ENCODE peak calls at places on chromosomes 13 and 19, in nine cellular contexts. E, L, V, G, S, R, J, B and H are unnamed samples. For H3K27me3, the result is how much of the 10 kb centered on the place peaks cover.

GRCh38 chr19:8126511-8126910 is 22.9 kb downstream of the FBN3 start:
- DNase-seq in R (no peak), E (no peak), J (no peak), B (no peak), V (no peak), S (no peak), G (no peak), L (no peak), H (no peak)

GRCh38 chr13:96090240-96091101 is 564 bp downstream of the HS6ST3 start:
- DNase-seq in G (no peak), E (no peak), S (peak), J (no peak), L (peak), R (no peak), V (no peak), B (no peak), H (peak)

GRCh38 chr19:28445826-28446225 is 767.1 kb downstream of the UQCRFS1 start:
- DNase-seq in V (no peak), B (no peak), E (no peak), J (no peak), R (no peak), G (no peak), S (no peak), L (no peak), H (no peak)

GRCh38 chr19:44512326-44513298 is 12.3 kb upstream of the ZNF180 start:
- DNase-seq in R (peak), B (peak), J (no peak), S (peak), L (peak), G (no peak), V (no peak), E (no peak), H (no peak)

GRCh38 chr19:32464279-32464678 is 58.7 kb downstream of the DPY19L3 start:
- DNase-seq in G (no peak), L (peak), S (peak), R (peak), V (no peak), E (no peak), J (no peak), B (peak), H (no peak)

GRCh38 chr19:35975608-35976214 is 19.3 kb upstream of the SDHAF1 start:
- DNase-seq in L (no peak), R (peak), V (no peak), S (peak), J (no peak), G (no peak), E (no peak), B (no peak), H (no peak)

GRCh38 chr13:73171926-73172325 is 113.1 kb downstream of the KLF5 start:
- DNase-seq in B (no peak), R (peak), V (no peak), E (no peak), S (peak), J (no peak), G (no peak), L (no peak), H (no peak)

GRCh38 chr13:78978381-78978998 is 319.5 kb upstream of the OBI1 start:
- DNase-seq in R (peak), V (no peak), B (peak), L (peak), G (peak), E (no peak), S (peak), J (peak), H (no peak)

GRCh38 chr13:25727250-25727649 is 324.6 kb downstream of the SHISA2 start:
- DNase-seq in G (no peak), B (no peak), R (no peak), S (no peak), V (no peak), J (peak), E (no peak), L (no peak), H (no peak)

GRCh38 chr19:19268453-19269385 is 4.4 kb downstream of the TM6SF2 start:
- DNase-seq in G (no peak), L (no peak), R (no peak), J (no peak), S (no peak), B (no peak), V (no peak), E (no peak), H (no peak)

GRCh38 chr13:89925107-89925506 is 1422.4 kb upstream of the MIR17HG start:
- DNase-seq in G (no peak), L (peak), S (peak), B (peak), R (peak), E (no peak), J (no peak), V (no peak), H (no peak)

GRCh38 chr19:50318438-50318837 is 10.7 kb downstream of the KCNC3 start:
- DNase-seq in J (no peak), E (no peak), L (no peak), S (no peak), V (no peak), B (no peak), R (no peak), G (no peak), H (no peak)

GRCh38 chr19:14375055-14375581 is 6.1 kb upstream of the ADGRE5 start:
- DNase-seq in R (no peak), G (peak), B (peak), V (no peak), S (no peak), L (no peak), J (peak), E (peak), H (no peak)

GRCh38 chr19:51158474-51159129 is 16.5 kb downstream of the SIGLEC7 start:
- DNase-seq in J (peak), E (peak), V (no peak), B (peak), S (peak), L (peak), G (peak), R (peak), H (no peak)

GRCh38 chr19:11052391-11052790 is 36.9 kb upstream of the LDLR start:
- DNase-seq in L (peak), E (no peak), R (no peak), V (no peak), S (no peak), B (no peak), J (no peak), G (no peak), H (no peak)

GRCh38 chr19:18446811-18447359 is 9.0 kb upstream of the ISYNA1 start:
- DNase-seq in S (no peak), B (no peak), J (no peak), G (no peak), V (no peak), R (no peak), E (no peak), L (no peak), H (no peak)

GRCh38 chr19:18433735-18434398 is 4.1 kb downstream of the ISYNA1 start:
- DNase-seq in G (no peak), L (peak), E (no peak), R (no peak), J (no peak), V (no peak), B (no peak), S (peak), H (no peak)

GRCh38 chr19:17248011-17248776 is 2.5 kb upstream of the NR2F6 start:
- DNase-seq in S (no peak), B (peak), L (no peak), V (no peak), E (no peak), R (no peak), J (no peak), G (no peak), H (no peak)

GRCh38 chr19:18477042-18477760 is 39.3 kb upstream of the ISYNA1 start:
- DNase-seq in E (no peak), J (no peak), V (no peak), S (no peak), R (no peak), L (peak), B (peak), G (no peak), H (no peak)

GRCh38 chr19:54364775-54365257 is at the start of gene LAIR1:
- DNase-seq in J (no peak), R (no peak), G (peak), B (peak), V (no peak), L (no peak), S (peak), E (peak), H (no peak)

GRCh38 chr13:76474356-76474755 is 411.8 kb downstream of the KCTD12 start:
- DNase-seq in J (no peak), R (no peak), L (no peak), E (no peak), G (no peak), V (no peak), B (no peak), S (peak), H (no peak)

GRCh38 chr13:98544105-98544710 is 32.7 kb downstream of the STK24 start:
- DNase-seq in S (no peak), E (no peak), L (no peak), V (no peak), B (peak), R (no peak), G (no peak), J (no peak), H (no peak)

GRCh38 chr13:98541211-98541610 is 35.7 kb downstream of the STK24 start:
- DNase-seq in S (peak), R (no peak), E (no peak), J (no peak), V (no peak), L (no peak), G (no peak), B (no peak), H (no peak)

GRCh38 chr13:98541701-98542203 is 35.2 kb downstream of the STK24 start:
- DNase-seq in R (no peak), G (no peak), E (no peak), S (no peak), L (no peak), J (no peak), B (peak), V (no peak), H (no peak)

GRCh38 chr13:98542568-98543379 is 34.1 kb downstream of the STK24 start:
- DNase-seq in V (no peak), L (peak), R (no peak), G (peak), S (no peak), J (no peak), E (no peak), B (no peak), H (no peak)

DNA sequence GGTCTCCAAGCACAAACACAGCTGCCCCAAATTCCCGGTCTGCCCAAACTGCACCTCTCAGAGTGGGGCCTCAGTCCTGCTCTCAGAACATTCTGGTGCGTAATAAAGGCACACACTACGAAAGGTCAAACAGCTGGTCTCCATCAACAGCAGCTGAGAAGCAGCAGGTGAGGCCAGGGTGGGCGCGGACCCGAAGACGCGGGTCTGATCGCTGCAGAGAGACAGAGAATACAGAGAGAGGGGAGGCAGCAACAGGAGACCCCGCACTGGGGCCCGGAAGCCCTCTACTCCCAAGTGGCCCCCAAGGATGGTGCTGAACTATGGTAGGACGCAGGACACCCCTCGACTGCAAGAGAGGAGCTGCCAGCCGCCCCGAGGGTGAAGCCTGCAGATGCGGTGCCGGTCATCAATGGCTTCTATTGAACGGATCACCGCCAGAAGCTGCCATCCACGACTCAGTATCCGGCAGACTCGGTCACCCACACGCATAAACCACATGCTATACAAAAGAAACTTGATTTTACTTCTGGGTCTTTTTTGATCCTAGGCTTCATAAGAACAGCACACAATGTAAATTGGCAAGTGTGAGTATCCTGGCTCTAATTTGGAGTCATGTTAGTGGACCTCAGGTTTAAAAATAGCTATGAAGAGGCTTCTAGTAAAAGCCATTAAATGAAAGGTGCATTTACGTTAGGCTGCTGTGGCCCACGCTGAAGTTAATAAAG is 33.4 kb downstream of the STK24 start:
- DNase-seq in S (no peak), V (no peak), G (no peak), L (no peak), E (no peak), R (no peak), B (no peak), J (no peak), H (no peak)
- H3K4me3 ChIP-seq in S (no peak), V (no peak), G (peak), L (no peak), E (peak), R (no peak), B (no peak), J (no peak), H (no peak)

GRCh38 chr13:22736084-22736767 is 444.6 kb upstream of the SGCG start:
- DNase-seq in L (no peak), E (no peak), G (no peak), J (no peak), B (no peak), R (no peak), V (no peak), S (no peak), H (no peak)

GRCh38 chr13:22735381-22735995 is 445.3 kb upstream of the SGCG start:
- DNase-seq in V (no peak), J (no peak), R (no peak), L (no peak), E (no peak), B (no peak), S (peak), G (no peak), H (no peak)

GRCh38 chr13:22740264-22740663 is 440.5 kb upstream of the SGCG start:
- DNase-seq in G (no peak), E (no peak), B (no peak), S (peak), R (no peak), J (no peak), L (peak), V (no peak), H (no peak)

GRCh38 chr13:22736768-22737092 is 444.0 kb upstream of the SGCG start:
- DNase-seq in V (no peak), S (no peak), L (no peak), R (no peak), B (no peak), J (no peak), E (no peak), G (no peak), H (no peak)

GRCh38 chr13:22738357-22738756 is 442.4 kb upstream of the SGCG start:
- DNase-seq in E (no peak), R (no peak), B (no peak), V (no peak), S (no peak), G (no peak), L (no peak), J (no peak), H (no peak)
- H3K27me3 ChIP-seq in E (under half), R (under half), B (under half), V (under half), S (under half), G (under half), L (under half), J (under half), H (under half)

DNA sequence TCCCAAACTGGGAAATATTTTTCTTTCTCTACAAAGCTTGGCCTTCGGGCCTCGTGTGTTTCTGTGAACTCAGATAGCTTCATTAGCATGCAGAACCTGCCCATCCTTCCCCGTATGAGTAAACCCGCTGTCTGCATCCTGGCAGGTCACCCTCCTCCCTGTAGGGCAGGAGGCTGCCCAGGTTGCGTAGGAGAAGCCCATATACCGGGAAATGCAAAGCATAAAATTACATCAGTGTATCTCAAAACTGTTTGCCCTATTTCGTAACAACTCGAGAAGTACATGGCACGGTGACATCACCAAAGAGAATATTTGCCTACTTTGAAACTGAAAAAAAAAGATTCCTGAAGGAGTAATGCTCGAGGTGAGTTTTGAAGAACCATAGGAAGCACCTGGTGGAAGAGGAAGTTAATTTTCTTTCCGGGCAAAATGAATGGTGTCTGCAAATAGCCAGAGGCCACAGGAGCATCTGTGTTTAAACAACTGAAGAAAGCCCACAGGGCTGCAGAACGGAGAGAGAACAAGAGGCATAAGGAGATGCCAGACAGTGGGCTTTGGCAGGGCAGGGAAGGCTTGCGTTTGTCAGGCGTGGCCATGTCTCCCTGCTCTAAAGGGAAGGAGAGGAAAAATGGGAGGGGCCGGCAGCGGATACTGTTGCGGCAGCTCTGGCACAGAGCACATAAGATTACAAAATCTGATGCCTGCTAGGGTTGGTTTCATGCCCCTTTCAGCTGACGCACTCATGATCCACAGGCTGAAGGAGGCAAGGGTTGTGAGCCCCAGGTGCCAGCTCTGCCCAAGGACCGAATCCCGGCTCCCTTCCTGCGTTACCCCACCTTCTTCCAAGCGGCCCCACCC is 81.4 kb downstream of the IRS2 start:
- DNase-seq in V (no peak), S (peak), L (no peak), E (peak), B (peak), R (no peak), J (peak), G (no peak), H (no peak)
- H3K4me3 ChIP-seq in V (no peak), S (no peak), L (no peak), E (no peak), B (no peak), R (no peak), J (no peak), G (no peak), H (no peak)

GRCh38 chr19:46427518-46427917 is 1.2 kb downstream of the PNMA8C start:
- DNase-seq in V (no peak), S (no peak), R (no peak), L (no peak), G (no peak), E (no peak), J (no peak), B (no peak), H (no peak)
- H3K27me3 ChIP-seq in V (under half), S (under half), R (under half), L (under half), G (under half), E (under half), J (under half), B (under half), H (under half)

GRCh38 chr19:53332484-53332883 is 1.1 kb upstream of the ZNF845 start:
- DNase-seq in B (no peak), G (no peak), S (no peak), R (no peak), V (no peak), J (no peak), L (no peak), E (no peak), H (no peak)

GRCh38 chr19:53333466-53334449 is at the start of gene ZNF845:
- DNase-seq in G (peak), R (peak), L (peak), J (peak), B (peak), E (peak), V (peak), S (peak), H (peak)

GRCh38 chr19:53333071-53333465 is 481 bp upstream of the ZNF845 start:
- DNase-seq in L (no peak), R (no peak), E (peak), B (no peak), J (peak), S (no peak), V (no peak), G (peak), H (peak)

GRCh38 chr19:53328967-53329366 is 4.6 kb upstream of the ZNF845 start:
- DNase-seq in G (no peak), V (no peak), R (peak), E (peak), S (peak), B (no peak), J (peak), L (no peak), H (peak)
- H3K4me3 ChIP-seq in G (peak), V (no peak), R (no peak), E (peak), S (no peak), B (no peak), J (peak), L (no peak), H (no peak)

GRCh38 chr13:31846182-31846938 is 107.0 kb downstream of the RXFP2 start:
- DNase-seq in S (peak), G (peak), E (peak), B (peak), J (peak), V (peak), L (peak), R (peak), H (peak)
- H3K27me3 ChIP-seq in S (half or more), G (under half), E (under half), B (under half), J (under half), V (under half), L (half or more), R (under half), H (under half)

DNA sequence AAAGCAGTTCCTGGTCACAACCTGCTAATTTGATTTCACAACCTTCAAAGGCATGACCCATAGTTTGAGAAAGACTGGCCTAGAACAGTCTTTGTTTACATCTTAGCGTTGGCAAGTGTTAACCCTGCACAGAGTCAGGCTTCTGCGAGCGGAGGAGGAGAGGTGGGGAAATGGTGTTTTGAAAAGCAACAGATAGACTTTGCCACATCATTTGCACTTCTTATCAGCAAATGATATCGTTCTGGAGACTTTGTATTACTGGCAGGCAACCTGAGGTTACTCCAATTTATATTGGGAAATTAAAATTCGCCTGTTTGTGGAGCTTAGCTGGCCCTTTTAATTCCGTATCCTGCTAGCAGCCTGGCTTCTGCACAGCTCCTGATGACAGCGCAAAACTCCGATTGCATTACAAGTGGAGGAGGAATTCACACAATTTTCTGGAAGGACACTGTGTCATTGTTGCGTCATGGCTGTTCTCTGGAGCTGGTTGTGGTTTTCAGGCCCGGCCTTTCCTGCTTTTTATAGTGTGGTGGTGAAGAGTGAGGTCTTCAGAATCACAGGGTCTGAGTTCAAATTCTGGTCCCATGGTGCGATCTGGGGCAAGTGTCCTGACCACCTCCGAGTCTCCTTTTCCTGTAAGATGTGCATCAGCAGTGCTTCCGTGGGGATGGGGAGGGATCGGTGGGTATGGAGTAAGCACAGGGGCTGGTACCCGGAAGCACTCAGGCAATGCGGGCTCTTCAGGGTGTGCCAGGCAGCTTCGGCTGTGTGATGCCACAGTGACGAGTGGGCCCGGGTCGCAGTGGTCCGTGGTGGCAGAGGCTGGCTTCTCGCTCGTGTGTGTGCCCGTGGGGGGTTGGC is 49.1 kb upstream of the EHD2 start:
- DNase-seq in G (no peak), V (no peak), R (peak), S (peak), E (peak), B (peak), L (no peak), J (peak), H (peak)
- H3K4me3 ChIP-seq in G (no peak), V (no peak), R (no peak), S (no peak), E (no peak), B (no peak), L (no peak), J (no peak), H (no peak)

GRCh38 chr13:45627656-45628055 is 12.1 kb upstream of the ERICH6B start:
- DNase-seq in R (no peak), S (no peak), E (no peak), G (no peak), J (no peak), L (no peak), B (no peak), V (no peak), H (no peak)

GRCh38 chr13:45626731-45627374 is 11.3 kb upstream of the ERICH6B start:
- DNase-seq in R (no peak), B (no peak), J (no peak), E (no peak), S (peak), V (no peak), L (no peak), G (no peak), H (no peak)

GRCh38 chr13:45623516-45624090 is 8.1 kb upstream of the ERICH6B start:
- DNase-seq in J (no peak), B (peak), E (no peak), V (no peak), R (peak), S (peak), G (no peak), L (peak), H (no peak)

GRCh38 chr13:45621950-45622349 is 6.4 kb upstream of the ERICH6B start:
- DNase-seq in L (no peak), S (no peak), V (no peak), J (no peak), E (no peak), R (no peak), B (no peak), G (no peak), H (no peak)
- H3K27me3 ChIP-seq in L (under half), S (under half), V (under half), J (under half), E (under half), R (under half), B (under half), G (under half), H (under half)